ENCODE peak calls at places on chromosomes 5 and 9, in six cellular contexts. One of them, this sample, is unnamed.

GRCh38 chr5:81787843-81788242 is 36.9 kb upstream of the SSBP2 start:
- DNase-seq in kidney: no peak
- DNase-seq in activated naive CD8-positive, alpha-beta T cell treated with anti-CD3 and anti-CD28 coated beads, Interleukin-2, amount 50 U/mL, for 16 hours: no peak
- DNase-seq in CD4-positive, CD25-positive, alpha-beta regulatory T cell: no peak
- DNase-seq in T-helper 2 cell: no peak
- DNase-seq in skeletal muscle cell: peak; percentile 72
- DNase-seq in this sample: no peak

GRCh38 chr5:135574493-135574892 is 4.3 kb downstream of the CXCL14 start:
- DNase-seq in kidney: no peak
- DNase-seq in activated naive CD8-positive, alpha-beta T cell treated with anti-CD3 and anti-CD28 coated beads, Interleukin-2, amount 50 U/mL, for 16 hours: no peak
- DNase-seq in CD4-positive, CD25-positive, alpha-beta regulatory T cell: no peak
- DNase-seq in T-helper 2 cell: no peak
- DNase-seq in skeletal muscle cell: no peak
- DNase-seq in this sample: no peak

GRCh38 chr5:167796636-167797035 is 494.8 kb upstream of the WWC1 start:
- DNase-seq in kidney: no peak
- DNase-seq in activated naive CD8-positive, alpha-beta T cell treated with anti-CD3 and anti-CD28 coated beads, Interleukin-2, amount 50 U/mL, for 16 hours: no peak
- DNase-seq in CD4-positive, CD25-positive, alpha-beta regulatory T cell: no peak
- DNase-seq in T-helper 2 cell: no peak
- DNase-seq in skeletal muscle cell: no peak
- DNase-seq in this sample: no peak

GRCh38 chr5:67149933-67150523 is 46.6 kb downstream of the CD180 start:
- DNase-seq in kidney: no peak
- DNase-seq in activated naive CD8-positive, alpha-beta T cell treated with anti-CD3 and anti-CD28 coated beads, Interleukin-2, amount 50 U/mL, for 16 hours: no peak
- DNase-seq in CD4-positive, CD25-positive, alpha-beta regulatory T cell: no peak
- DNase-seq in T-helper 2 cell: no peak
- DNase-seq in skeletal muscle cell: no peak
- DNase-seq in this sample: no peak

GRCh38 chr9:133396952-133397351 is 20.8 kb downstream of the STKLD1 start:
- DNase-seq in kidney: no peak
- DNase-seq in activated naive CD8-positive, alpha-beta T cell treated with anti-CD3 and anti-CD28 coated beads, Interleukin-2, amount 50 U/mL, for 16 hours: no peak
- DNase-seq in CD4-positive, CD25-positive, alpha-beta regulatory T cell: no peak
- DNase-seq in T-helper 2 cell: no peak
- DNase-seq in skeletal muscle cell: no peak
- DNase-seq in this sample: no peak

GRCh38 chr5:172718527-172719114 is 52.4 kb downstream of the DUSP1 start:
- DNase-seq in kidney: no peak
- DNase-seq in activated naive CD8-positive, alpha-beta T cell treated with anti-CD3 and anti-CD28 coated beads, Interleukin-2, amount 50 U/mL, for 16 hours: no peak
- DNase-seq in CD4-positive, CD25-positive, alpha-beta regulatory T cell: no peak
- DNase-seq in T-helper 2 cell: no peak
- DNase-seq in skeletal muscle cell: no peak
- DNase-seq in this sample: no peak

GRCh38 chr5:103918668-103919367 is 356.2 kb upstream of the NUDT12 start:
- DNase-seq in kidney: no peak
- DNase-seq in activated naive CD8-positive, alpha-beta T cell treated with anti-CD3 and anti-CD28 coated beads, Interleukin-2, amount 50 U/mL, for 16 hours: no peak
- DNase-seq in CD4-positive, CD25-positive, alpha-beta regulatory T cell: no peak
- DNase-seq in T-helper 2 cell: no peak
- DNase-seq in skeletal muscle cell: peak; percentile 41
- DNase-seq in this sample: no peak

GRCh38 chr5:5572010-5572982 is 149.8 kb downstream of the ICE1 start:
- DNase-seq in kidney: peak; percentile 90
- DNase-seq in activated naive CD8-positive, alpha-beta T cell treated with anti-CD3 and anti-CD28 coated beads, Interleukin-2, amount 50 U/mL, for 16 hours: no peak
- DNase-seq in CD4-positive, CD25-positive, alpha-beta regulatory T cell: no peak
- DNase-seq in T-helper 2 cell: no peak
- DNase-seq in skeletal muscle cell: no peak
- DNase-seq in this sample: no peak

GRCh38 chr5:103867857-103868598 is 305.4 kb upstream of the NUDT12 start:
- DNase-seq in kidney: no peak
- DNase-seq in activated naive CD8-positive, alpha-beta T cell treated with anti-CD3 and anti-CD28 coated beads, Interleukin-2, amount 50 U/mL, for 16 hours: no peak
- DNase-seq in CD4-positive, CD25-positive, alpha-beta regulatory T cell: no peak
- DNase-seq in T-helper 2 cell: no peak
- DNase-seq in skeletal muscle cell: no peak
- DNase-seq in this sample: no peak

GRCh38 chr9:109780453-109781033 is 545 bp downstream of the PALM2AKAP2 start:
- DNase-seq in kidney: no peak
- DNase-seq in activated naive CD8-positive, alpha-beta T cell treated with anti-CD3 and anti-CD28 coated beads, Interleukin-2, amount 50 U/mL, for 16 hours: no peak
- DNase-seq in CD4-positive, CD25-positive, alpha-beta regulatory T cell: no peak
- DNase-seq in T-helper 2 cell: no peak
- DNase-seq in skeletal muscle cell: no peak
- DNase-seq in this sample: no peak

GRCh38 chr5:59088546-59088945 is 505.7 kb downstream of the RAB3C start:
- DNase-seq in kidney: no peak
- DNase-seq in activated naive CD8-positive, alpha-beta T cell treated with anti-CD3 and anti-CD28 coated beads, Interleukin-2, amount 50 U/mL, for 16 hours: no peak
- DNase-seq in CD4-positive, CD25-positive, alpha-beta regulatory T cell: no peak
- DNase-seq in T-helper 2 cell: no peak
- DNase-seq in skeletal muscle cell: no peak
- DNase-seq in this sample: no peak

GRCh38 chr5:102796481-102796880 is 41.4 kb downstream of the PAM start:
- DNase-seq in kidney: no peak
- DNase-seq in activated naive CD8-positive, alpha-beta T cell treated with anti-CD3 and anti-CD28 coated beads, Interleukin-2, amount 50 U/mL, for 16 hours: no peak
- DNase-seq in CD4-positive, CD25-positive, alpha-beta regulatory T cell: no peak
- DNase-seq in T-helper 2 cell: no peak
- DNase-seq in skeletal muscle cell: no peak
- DNase-seq in this sample: no peak

GRCh38 chr5:77181596-77182304 is 28.7 kb upstream of the PDE8B start:
- DNase-seq in kidney: no peak
- DNase-seq in activated naive CD8-positive, alpha-beta T cell treated with anti-CD3 and anti-CD28 coated beads, Interleukin-2, amount 50 U/mL, for 16 hours: no peak
- DNase-seq in CD4-positive, CD25-positive, alpha-beta regulatory T cell: no peak
- DNase-seq in T-helper 2 cell: no peak
- DNase-seq in skeletal muscle cell: no peak
- DNase-seq in this sample: no peak

GRCh38 chr9:127144670-127145458 is 22.4 kb upstream of the ANGPTL2 start:
- DNase-seq in kidney: peak; percentile 65
- DNase-seq in activated naive CD8-positive, alpha-beta T cell treated with anti-CD3 and anti-CD28 coated beads, Interleukin-2, amount 50 U/mL, for 16 hours: no peak
- DNase-seq in CD4-positive, CD25-positive, alpha-beta regulatory T cell: no peak
- DNase-seq in T-helper 2 cell: no peak
- DNase-seq in skeletal muscle cell: no peak
- DNase-seq in this sample: no peak

GRCh38 chr9:77897292-77897691 is 134.3 kb downstream of the GNAQ start:
- DNase-seq in kidney: no peak
- DNase-seq in activated naive CD8-positive, alpha-beta T cell treated with anti-CD3 and anti-CD28 coated beads, Interleukin-2, amount 50 U/mL, for 16 hours: no peak
- DNase-seq in CD4-positive, CD25-positive, alpha-beta regulatory T cell: no peak
- DNase-seq in T-helper 2 cell: no peak
- DNase-seq in skeletal muscle cell: no peak
- DNase-seq in this sample: no peak

GRCh38 chr5:1100652-1101574 is 10.9 kb downstream of the SLC12A7 start:
- DNase-seq in kidney: no peak
- DNase-seq in activated naive CD8-positive, alpha-beta T cell treated with anti-CD3 and anti-CD28 coated beads, Interleukin-2, amount 50 U/mL, for 16 hours: no peak
- DNase-seq in CD4-positive, CD25-positive, alpha-beta regulatory T cell: no peak
- DNase-seq in T-helper 2 cell: no peak
- DNase-seq in skeletal muscle cell: no peak
- DNase-seq in this sample: no peak

GRCh38 chr9:71748280-71748743 is 20.0 kb downstream of the CEMIP2 start:
- DNase-seq in kidney: no peak
- DNase-seq in activated naive CD8-positive, alpha-beta T cell treated with anti-CD3 and anti-CD28 coated beads, Interleukin-2, amount 50 U/mL, for 16 hours: no peak
- DNase-seq in CD4-positive, CD25-positive, alpha-beta regulatory T cell: no peak
- DNase-seq in T-helper 2 cell: no peak
- DNase-seq in skeletal muscle cell: peak; percentile 67
- DNase-seq in this sample: no peak

GRCh38 chr5:3161672-3162071 is 410.2 kb upstream of the IRX2 start:
- DNase-seq in kidney: no peak
- DNase-seq in activated naive CD8-positive, alpha-beta T cell treated with anti-CD3 and anti-CD28 coated beads, Interleukin-2, amount 50 U/mL, for 16 hours: no peak
- DNase-seq in CD4-positive, CD25-positive, alpha-beta regulatory T cell: no peak
- DNase-seq in T-helper 2 cell: no peak
- DNase-seq in skeletal muscle cell: no peak
- DNase-seq in this sample: no peak

GRCh38 chr5:14209222-14209822 is 66.2 kb downstream of the TRIO start:
- DNase-seq in kidney: no peak
- DNase-seq in activated naive CD8-positive, alpha-beta T cell treated with anti-CD3 and anti-CD28 coated beads, Interleukin-2, amount 50 U/mL, for 16 hours: no peak
- DNase-seq in CD4-positive, CD25-positive, alpha-beta regulatory T cell: no peak
- DNase-seq in T-helper 2 cell: no peak
- DNase-seq in skeletal muscle cell: no peak
- DNase-seq in this sample: no peak

GRCh38 chr5:36632363-36632664 is 25.9 kb downstream of the SLC1A3 start:
- DNase-seq in kidney: no peak
- DNase-seq in activated naive CD8-positive, alpha-beta T cell treated with anti-CD3 and anti-CD28 coated beads, Interleukin-2, amount 50 U/mL, for 16 hours: no peak
- DNase-seq in CD4-positive, CD25-positive, alpha-beta regulatory T cell: no peak
- DNase-seq in T-helper 2 cell: no peak
- DNase-seq in skeletal muscle cell: no peak
- DNase-seq in this sample: no peak

GRCh38 chr9:114504341-114505186 is 709 bp downstream of the WHRN start:
- DNase-seq in kidney: peak; percentile 83
- DNase-seq in activated naive CD8-positive, alpha-beta T cell treated with anti-CD3 and anti-CD28 coated beads, Interleukin-2, amount 50 U/mL, for 16 hours: no peak
- DNase-seq in CD4-positive, CD25-positive, alpha-beta regulatory T cell: peak; percentile 45
- DNase-seq in T-helper 2 cell: peak; percentile 23
- DNase-seq in skeletal muscle cell: no peak
- DNase-seq in this sample: peak; percentile 52

GRCh38 chr5:153223376-153223775 is 267.1 kb upstream of the GRIA1 start:
- DNase-seq in kidney: no peak
- DNase-seq in activated naive CD8-positive, alpha-beta T cell treated with anti-CD3 and anti-CD28 coated beads, Interleukin-2, amount 50 U/mL, for 16 hours: no peak
- DNase-seq in CD4-positive, CD25-positive, alpha-beta regulatory T cell: no peak
- DNase-seq in T-helper 2 cell: no peak
- DNase-seq in skeletal muscle cell: no peak
- DNase-seq in this sample: no peak

GRCh38 chr5:176415240-176416122 is 858 bp downstream of the CLTB start:
- DNase-seq in kidney: no peak
- DNase-seq in activated naive CD8-positive, alpha-beta T cell treated with anti-CD3 and anti-CD28 coated beads, Interleukin-2, amount 50 U/mL, for 16 hours: no peak
- DNase-seq in CD4-positive, CD25-positive, alpha-beta regulatory T cell: peak; percentile 26
- DNase-seq in T-helper 2 cell: no peak
- DNase-seq in skeletal muscle cell: no peak
- DNase-seq in this sample: no peak

GRCh38 chr9:124342946-124343485 is 72.2 kb downstream of the PSMB7 start:
- DNase-seq in kidney: peak; percentile 89
- DNase-seq in activated naive CD8-positive, alpha-beta T cell treated with anti-CD3 and anti-CD28 coated beads, Interleukin-2, amount 50 U/mL, for 16 hours: no peak
- DNase-seq in CD4-positive, CD25-positive, alpha-beta regulatory T cell: no peak
- DNase-seq in T-helper 2 cell: no peak
- DNase-seq in skeletal muscle cell: peak; percentile 86
- DNase-seq in this sample: no peak

GRCh38 chr5:59036274-59036961 is 453.5 kb downstream of the RAB3C start:
- DNase-seq in kidney: no peak
- DNase-seq in activated naive CD8-positive, alpha-beta T cell treated with anti-CD3 and anti-CD28 coated beads, Interleukin-2, amount 50 U/mL, for 16 hours: peak; percentile 10
- DNase-seq in CD4-positive, CD25-positive, alpha-beta regulatory T cell: peak; percentile 48
- DNase-seq in T-helper 2 cell: no peak
- DNase-seq in skeletal muscle cell: peak; percentile 98
- DNase-seq in this sample: peak; percentile 55

GRCh38 chr5:25754895-25755294 is 1110.1 kb upstream of the CDH10 start:
- DNase-seq in kidney: no peak
- DNase-seq in activated naive CD8-positive, alpha-beta T cell treated with anti-CD3 and anti-CD28 coated beads, Interleukin-2, amount 50 U/mL, for 16 hours: no peak
- DNase-seq in CD4-positive, CD25-positive, alpha-beta regulatory T cell: no peak
- DNase-seq in T-helper 2 cell: no peak
- DNase-seq in skeletal muscle cell: no peak
- DNase-seq in this sample: no peak

GRCh38 chr5:38433160-38433861 is 123.1 kb downstream of the LIFR start:
- DNase-seq in kidney: peak; percentile 82
- DNase-seq in activated naive CD8-positive, alpha-beta T cell treated with anti-CD3 and anti-CD28 coated beads, Interleukin-2, amount 50 U/mL, for 16 hours: no peak
- DNase-seq in CD4-positive, CD25-positive, alpha-beta regulatory T cell: no peak
- DNase-seq in T-helper 2 cell: no peak
- DNase-seq in skeletal muscle cell: peak; percentile 84
- DNase-seq in this sample: no peak

GRCh38 chr9:72856985-72857631 is 95.7 kb downstream of the ALDH1A1 start:
- DNase-seq in kidney: no peak
- DNase-seq in activated naive CD8-positive, alpha-beta T cell treated with anti-CD3 and anti-CD28 coated beads, Interleukin-2, amount 50 U/mL, for 16 hours: no peak
- DNase-seq in CD4-positive, CD25-positive, alpha-beta regulatory T cell: peak; percentile 34
- DNase-seq in T-helper 2 cell: no peak
- DNase-seq in skeletal muscle cell: peak; percentile 23
- DNase-seq in this sample: no peak